ENCODE peak calls at places on chromosomes 13 and 19, in five cellular contexts. H, A, L, G and W are unnamed samples.

GRCh38 chr19:34350161-34350561 is 14.8 kb upstream of the GPI start:
- DNase-seq in H (peak), A (no peak), G (no peak), L (no peak), W (no peak)

GRCh38 chr19:1315470-1316166 is 29.9 kb downstream of the EFNA2 start:
- DNase-seq in L (peak), A (peak), H (no peak), G (peak), W (peak)

GRCh38 chr13:36453518-36453917 is 21.2 kb downstream of the CCNA1 start:
- DNase-seq in G (no peak), H (no peak), A (no peak), L (no peak), W (peak)

GRCh38 chr13:24802074-24802473 is 38.1 kb downstream of the RNF17 start:
- DNase-seq in A (no peak), H (no peak), G (no peak), L (no peak), W (no peak)

GRCh38 chr13:44051405-44051804 is 171.7 kb downstream of the LACC1 start:
- DNase-seq in G (no peak), L (no peak), A (no peak), H (no peak), W (no peak)

GRCh38 chr19:32165750-32166149 is 179.7 kb upstream of the ZNF507 start:
- DNase-seq in H (no peak), L (no peak), G (no peak), A (no peak), W (no peak)

GRCh38 chr19:35115538-35115951 is at the start of gene FXYD3:
- DNase-seq in A (no peak), G (no peak), H (no peak), L (no peak), W (no peak)

GRCh38 chr13:103883152-103883551 is 816.9 kb upstream of the SLC10A2 start:
- DNase-seq in H (no peak), A (peak), G (peak), L (peak), W (no peak)

GRCh38 chr19:30122431-30122830 is 180.4 kb downstream of the URI1 start:
- DNase-seq in L (no peak), A (no peak), H (no peak), G (no peak), W (no peak)

GRCh38 chr13:87674143-87674772 is 3.1 kb downstream of the SLITRK5 start:
- DNase-seq in A (no peak), H (no peak), G (no peak), L (no peak), W (no peak)

GRCh38 chr19:20422616-20423205 is 142.9 kb downstream of the ZNF737 start:
- DNase-seq in H (no peak), G (no peak), L (peak), A (no peak), W (peak)

GRCh38 chr19:17855333-17856152 is 4.2 kb upstream of the RPL18A start:
- DNase-seq in G (peak), H (peak), A (peak), L (no peak), W (peak)